ENCODE peak calls at places on chromosomes 11 and 22, in four cellular contexts. J is foreskin fibroblast, T is colonic mucosa, M is endothelial cell. D is an unnamed sample.

GRCh38 chr22:31610611-31611010 is 51.4 kb downstream of the PISD start:
- DNase-seq in J (no peak), T (no peak), M (no peak), D (no peak)

GRCh38 chr11:94885133-94885532 is 88.2 kb downstream of the CWC15 start:
- DNase-seq in J (no peak), T (no peak), M (no peak), D (no peak)

GRCh38 chr22:30457964-30458363 is 13.9 kb downstream of the SEC14L3 start:
- DNase-seq in J (peak; percentile 23), T (no peak), M (no peak), D (no peak)

GRCh38 chr11:62707277-62707771 is at the start of the genes BSCL2 and GNG3:
- DNase-seq in J (no peak), T (no peak), M (peak; percentile 75), D (no peak)

GRCh38 chr11:112321521-112322172 is 61.0 kb upstream of the PLET1 start:
- DNase-seq in J (peak; percentile 72), T (peak; percentile 82), M (no peak), D (peak; percentile 61)

GRCh38 chr11:64729851-64730382 is 6.9 kb upstream of the NRXN2 start:
- DNase-seq in J (no peak), T (peak; percentile 67), M (peak; percentile 73), D (no peak)

GRCh38 chr11:112339566-112339965 is 78.9 kb upstream of the PLET1 start:
- DNase-seq in J (no peak), T (no peak), M (no peak), D (no peak)

GRCh38 chr22:35542972-35543516 is 2.4 kb downstream of the RASD2 start:
- DNase-seq in J (no peak), T (no peak), M (no peak), D (no peak)

GRCh38 chr11:67645521-67646457 is 4.7 kb downstream of the ACY3 start:
- DNase-seq in J (no peak), T (no peak), M (no peak), D (no peak)

GRCh38 chr11:10285148-10285802 is 8.7 kb downstream of the SBF2 start:
- DNase-seq in J (no peak), T (no peak), M (no peak), D (no peak)

GRCh38 chr11:10287766-10288165 is 6.3 kb downstream of the SBF2 start:
- DNase-seq in J (no peak), T (no peak), M (no peak), D (no peak)

GRCh38 chr11:10287140-10287539 is 6.9 kb downstream of the SBF2 start:
- DNase-seq in J (no peak), T (no peak), M (no peak), D (no peak)

GRCh38 chr11:10282121-10282520 is 11.9 kb downstream of the SBF2 start:
- DNase-seq in J (no peak), T (no peak), M (no peak), D (no peak)
- TF ChIP-seq CTCF in J (no peak), T (no peak), M (no peak), D (no peak)

GRCh38 chr11:125229916-125230315 is 65.4 kb downstream of the PKNOX2 start:
- DNase-seq in J (no peak), T (no peak), M (no peak), D (no peak)

GRCh38 chr11:125227151-125227550 is 62.6 kb downstream of the PKNOX2 start:
- DNase-seq in J (no peak), T (no peak), M (no peak), D (no peak)

GRCh38 chr11:125226701-125227100 is 62.1 kb downstream of the PKNOX2 start:
- DNase-seq in J (no peak), T (no peak), M (no peak), D (no peak)

GRCh38 chr11:125228425-125228824 is 63.9 kb downstream of the PKNOX2 start:
- DNase-seq in J (no peak), T (no peak), M (no peak), D (no peak)

GRCh38 chr11:125229006-125229405 is 64.5 kb downstream of the PKNOX2 start:
- DNase-seq in J (no peak), T (no peak), M (no peak), D (no peak)
- TF ChIP-seq CTCF in J (no peak), T (no peak), M (no peak), D (no peak)

GRCh38 chr11:114725623-114726022 is 47.3 kb downstream of the NXPE2 start:
- DNase-seq in J (no peak), T (no peak), M (no peak), D (no peak)
- TF ChIP-seq CTCF in J (no peak), T (no peak), M (no peak), D (no peak)

GRCh38 chr11:44699497-44699896 is 27.3 kb upstream of the TSPAN18 start:
- DNase-seq in J (no peak), T (no peak), M (no peak), D (no peak)
- TF ChIP-seq CTCF in J (no peak), T (no peak), M (no peak), D (no peak)

DNA sequence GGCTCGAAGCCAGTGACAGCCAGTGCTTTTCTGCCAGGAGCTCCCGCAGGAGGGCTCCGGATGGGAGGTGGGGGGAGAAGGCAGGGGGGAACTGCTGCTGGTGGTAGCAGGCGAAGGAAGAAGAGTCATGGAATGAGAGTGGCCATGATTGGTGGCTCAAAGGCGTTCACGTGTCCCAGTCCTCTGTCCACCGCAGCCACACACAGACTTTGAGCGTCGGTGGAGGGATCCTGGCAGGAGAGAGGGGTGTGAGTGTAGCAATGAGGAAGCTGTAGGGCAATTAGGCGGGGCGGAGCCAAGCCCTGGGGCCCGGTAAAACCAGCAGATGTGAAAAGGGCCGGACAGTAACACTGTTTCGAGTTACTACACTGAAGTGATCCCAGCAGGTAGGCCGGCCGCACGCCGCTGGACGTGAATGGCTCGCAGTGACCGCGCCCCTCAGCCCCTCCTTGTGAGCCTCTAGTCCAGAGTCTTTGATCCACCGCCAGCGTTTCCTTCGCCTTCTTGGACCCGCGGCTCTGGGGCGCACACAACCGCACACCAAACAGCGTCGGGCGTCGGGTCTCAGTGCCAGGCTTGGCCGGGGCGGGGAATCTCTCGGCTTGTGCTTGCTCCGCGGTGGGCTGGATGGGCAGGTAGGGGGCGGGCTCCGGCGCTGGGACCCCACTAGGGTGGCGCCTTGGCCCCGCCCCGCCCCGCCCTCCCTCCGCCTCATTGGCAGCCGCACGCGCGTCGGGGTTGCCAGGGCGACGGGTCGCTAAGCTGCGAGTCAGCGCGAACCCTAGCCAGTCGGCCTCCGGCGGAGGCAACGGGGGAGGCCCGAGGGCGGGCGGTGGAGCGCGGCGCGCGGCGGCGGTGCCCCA is at the start of gene LRRC10B:
- DNase-seq in J (no peak), T (peak; percentile 84), M (peak; percentile 60), D (no peak)
- TF ChIP-seq CTCF in J (no peak), T (no peak), M (no peak), D (no peak)

GRCh38 chr11:6681505-6681904 is 1.6 kb downstream of the MRPL17 start:
- DNase-seq in J (no peak), T (no peak), M (no peak), D (no peak)

GRCh38 chr11:6686006-6686405 is 2.9 kb upstream of the MRPL17 start:
- DNase-seq in J (no peak), T (no peak), M (no peak), D (no peak)

GRCh38 chr11:6681949-6682348 is 1.2 kb downstream of the MRPL17 start:
- DNase-seq in J (no peak), T (no peak), M (peak; percentile 7), D (no peak)

GRCh38 chr11:6682591-6682935 is 577 bp downstream of the MRPL17 start:
- DNase-seq in J (no peak), T (no peak), M (no peak), D (no peak)

DNA sequence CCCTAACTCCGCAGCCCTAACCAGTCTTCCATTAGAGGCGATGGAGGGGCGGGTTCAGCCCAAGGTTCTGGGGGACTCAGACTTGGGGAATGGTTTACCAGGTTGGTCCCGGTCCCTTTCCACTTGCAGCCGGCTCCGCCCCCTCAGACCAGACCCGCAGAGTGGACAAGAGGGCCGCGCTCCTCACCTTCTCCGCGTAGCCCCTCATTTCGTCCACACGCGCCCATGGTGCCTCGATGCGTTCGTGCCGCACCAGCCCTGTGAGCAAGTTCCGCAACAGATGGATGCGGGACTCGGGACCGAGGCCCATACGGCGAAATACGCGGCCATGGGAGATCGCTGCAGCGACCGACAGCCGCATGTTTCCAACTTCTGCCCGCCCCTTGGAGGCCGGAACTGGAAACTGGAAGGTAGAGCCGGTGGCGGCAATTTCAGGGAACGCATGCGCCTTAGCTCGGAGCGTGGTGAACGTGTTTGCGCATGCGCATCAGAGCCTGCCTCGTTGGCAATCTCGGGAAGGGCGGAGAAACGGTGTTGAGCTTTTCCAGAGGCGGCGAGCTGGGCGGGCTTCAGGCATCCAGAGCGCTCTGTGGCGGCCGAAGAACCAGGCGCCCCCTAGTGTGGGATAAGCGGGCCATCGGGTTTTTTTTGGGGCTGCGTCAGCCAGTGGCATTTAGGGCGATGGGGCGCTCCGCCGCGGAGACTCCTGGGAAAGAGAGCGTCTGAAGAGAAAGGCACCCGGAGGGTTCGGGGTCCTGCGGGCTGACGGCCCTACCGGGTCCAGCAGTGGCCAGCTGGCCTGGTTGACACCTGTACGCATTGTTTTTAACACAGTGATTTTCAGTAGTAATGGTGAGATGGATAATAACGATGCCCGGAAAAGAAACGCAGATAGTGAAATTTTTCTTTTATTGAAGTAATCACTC is at the start of gene MRPL17:
- DNase-seq in J (peak; percentile 97), T (peak; percentile 99), M (peak; percentile 99), D (peak; percentile 98)
- TF ChIP-seq CTCF in J (peak; percentile 87), T (peak; percentile 81), M (peak; percentile 91), D (peak; percentile 85)

GRCh38 chr22:44613196-44613595 is 88.8 kb upstream of the PRR5 start:
- DNase-seq in J (no peak), T (no peak), M (no peak), D (no peak)
- TF ChIP-seq CTCF in J (no peak), T (no peak), M (no peak), D (no peak)

GRCh38 chr22:21657361-21658118 is 8.3 kb upstream of the PPIL2 start:
- DNase-seq in J (peak; percentile 48), T (peak; percentile 87), M (peak; percentile 64), D (no peak)
- TF ChIP-seq CTCF in J (no peak), T (peak; percentile 16), M (peak; percentile 28), D (no peak)

GRCh38 chr22:38305481-38306448 is 11.5 kb downstream of the CSNK1E start:
- DNase-seq in J (no peak), T (peak; percentile 64), M (no peak), D (no peak)
- TF ChIP-seq CTCF in J (no peak), T (no peak), M (no peak), D (no peak)

DNA sequence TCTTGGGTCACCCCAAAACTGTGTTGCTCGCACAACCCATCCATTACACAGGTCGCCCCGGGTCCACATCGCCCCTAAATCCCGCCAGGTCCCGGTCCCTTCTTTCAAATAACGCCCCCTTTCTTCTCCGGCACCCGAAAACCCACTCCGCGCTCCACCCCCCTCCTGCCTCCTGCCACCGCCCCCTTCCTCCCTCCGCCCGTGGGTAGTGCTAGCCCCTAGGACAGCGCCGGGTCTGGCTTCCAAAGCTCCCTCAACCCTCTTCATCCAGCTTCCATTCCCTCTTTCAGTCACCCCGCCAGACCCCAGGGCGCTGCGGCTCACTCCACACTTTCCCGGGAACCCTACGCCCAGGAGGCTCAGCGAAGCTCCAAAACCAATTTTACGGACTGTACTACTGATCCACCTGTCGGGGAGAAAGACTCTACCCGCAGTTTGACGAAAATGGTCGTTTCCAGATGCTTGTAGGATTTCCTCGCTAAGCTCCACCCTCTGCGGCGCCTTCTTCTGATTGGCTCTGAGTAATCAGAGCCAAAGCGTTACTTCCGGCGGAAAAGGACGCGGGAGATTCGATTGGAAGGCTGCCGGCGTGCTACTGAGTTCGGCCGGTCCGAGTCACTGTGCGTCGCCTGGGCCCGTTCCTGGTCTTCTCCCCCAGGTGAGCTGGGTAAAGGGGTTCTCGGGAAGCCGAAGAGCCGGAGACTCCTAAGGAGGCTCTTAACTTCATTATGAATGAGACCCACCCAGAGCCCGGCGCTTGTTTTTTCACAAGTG is at the start of gene DDIAS:
- DNase-seq in J (peak; percentile 96), T (peak; percentile 98), M (peak; percentile 91), D (peak; percentile 90)
- TF ChIP-seq CTCF in J (no peak), T (no peak), M (no peak), D (no peak)